ENCODE peak calls at places on chromosomes 7 and 10, in ten cellular contexts. S is hepatic stellate cell, L is iPS-NIHi11, R is HTR-8/SVneo, Q is HCT116, Z is HT1080, E is activated T-cell treated with anti-CD3 and anti-CD28 coated beads for 1 hour, B is M059J, I is skeletal muscle cell, O is pancreas. N is an unnamed sample.

GRCh38 chr7:135801877-135802276 is 53.3 kb upstream of the FAM180A start:
- DNase-seq in S (no peak), L (no peak), R (no peak), Q (no peak), Z (no peak), E (no peak), B (no peak), I (no peak), O (no peak), N (no peak)

GRCh38 chr10:89209718-89210117 is 2.6 kb upstream of the CH25H start:
- DNase-seq in S (no peak), L (no peak), R (no peak), Q (no peak), Z (no peak), E (no peak), B (no peak), I (no peak), O (no peak), N (no peak)

GRCh38 chr10:132443605-132443997 is 46.6 kb downstream of the PWWP2B start:
- DNase-seq in S (no peak), L (no peak), R (no peak), Q (no peak), Z (no peak), E (peak), B (peak), I (no peak), O (no peak), N (no peak)

GRCh38 chr10:43928425-43928968 is 279.8 kb upstream of the ZNF32 start:
- DNase-seq in S (no peak), L (no peak), R (no peak), Q (no peak), Z (no peak), E (no peak), B (no peak), I (no peak), O (no peak), N (no peak)

GRCh38 chr7:129307592-129307991 is 82.8 kb downstream of the AHCYL2 start:
- DNase-seq in S (no peak), L (no peak), R (no peak), Q (no peak), Z (no peak), E (no peak), B (no peak), I (no peak), O (no peak), N (no peak)

GRCh38 chr7:139853576-139854511 is 24.8 kb downstream of the TBXAS1 start:
- DNase-seq in S (no peak), L (no peak), R (no peak), Q (no peak), Z (peak), E (no peak), B (peak), I (peak), O (no peak), N (no peak)

GRCh38 chr10:95277201-95277570 is 13.6 kb downstream of the PDLIM1 start:
- DNase-seq in S (no peak), L (no peak), R (no peak), Q (no peak), Z (no peak), E (no peak), B (no peak), I (no peak), O (no peak), N (no peak)

GRCh38 chr10:101415884-101416283 is 61.9 kb downstream of the BTRC start:
- DNase-seq in S (no peak), L (no peak), R (no peak), Q (no peak), Z (no peak), E (no peak), B (no peak), I (no peak), O (no peak), N (no peak)

GRCh38 chr10:90354914-90355313 is 502.9 kb downstream of the HTR7 start:
- DNase-seq in S (no peak), L (no peak), R (no peak), Q (no peak), Z (no peak), E (no peak), B (no peak), I (no peak), O (no peak), N (no peak)